ENCODE peak calls at places on chromosomes 5 and 9, in nine cellular contexts. One of them, this sample, is unnamed.

GRCh38 chr9:6973762-6974161 is 216.0 kb downstream of the KDM4C start:
- DNase-seq in endothelial cell: no peak
- DNase-seq in esophagus squamous epithelium: no peak
- DNase-seq in AG10803: no peak
- DNase-seq in IMR-90: peak
- DNase-seq in mesothelial cell of epicardium: no peak
- DNase-seq in left lung: no peak
- DNase-seq in foreskin fibroblast: peak
- DNase-seq in fibroblast of mammary gland: peak
- DNase-seq in this sample: no peak

GRCh38 chr9:132369421-132369820 is 14.6 kb upstream of the SETX start:
- DNase-seq in endothelial cell: no peak
- DNase-seq in esophagus squamous epithelium: no peak
- DNase-seq in AG10803: no peak
- DNase-seq in IMR-90: no peak
- DNase-seq in mesothelial cell of epicardium: no peak
- DNase-seq in left lung: no peak
- DNase-seq in foreskin fibroblast: no peak
- DNase-seq in fibroblast of mammary gland: no peak
- DNase-seq in this sample: no peak

GRCh38 chr5:20368581-20368980 is 380.6 kb upstream of the CDH18 start:
- DNase-seq in endothelial cell: no peak
- DNase-seq in esophagus squamous epithelium: no peak
- DNase-seq in AG10803: no peak
- DNase-seq in IMR-90: no peak
- DNase-seq in mesothelial cell of epicardium: no peak
- DNase-seq in left lung: no peak
- DNase-seq in foreskin fibroblast: no peak
- DNase-seq in fibroblast of mammary gland: no peak
- DNase-seq in this sample: no peak

GRCh38 chr9:114930063-114930812 is at the start of gene TNFSF8:
- DNase-seq in endothelial cell: no peak
- DNase-seq in esophagus squamous epithelium: no peak
- DNase-seq in AG10803: no peak
- DNase-seq in IMR-90: no peak
- DNase-seq in mesothelial cell of epicardium: no peak
- DNase-seq in left lung: peak
- DNase-seq in foreskin fibroblast: no peak
- DNase-seq in fibroblast of mammary gland: no peak
- DNase-seq in this sample: no peak

GRCh38 chr5:134458676-134459403 is 47.2 kb upstream of the CDKN2AIPNL start:
- DNase-seq in endothelial cell: no peak
- DNase-seq in esophagus squamous epithelium: no peak
- DNase-seq in AG10803: no peak
- DNase-seq in IMR-90: no peak
- DNase-seq in mesothelial cell of epicardium: no peak
- DNase-seq in left lung: no peak
- DNase-seq in foreskin fibroblast: no peak
- DNase-seq in fibroblast of mammary gland: no peak
- DNase-seq in this sample: no peak

GRCh38 chr9:89213481-89213880 is 34.9 kb upstream of the SHC3 start:
- DNase-seq in endothelial cell: no peak
- DNase-seq in esophagus squamous epithelium: no peak
- DNase-seq in AG10803: no peak
- DNase-seq in IMR-90: no peak
- DNase-seq in mesothelial cell of epicardium: no peak
- DNase-seq in left lung: no peak
- DNase-seq in foreskin fibroblast: no peak
- DNase-seq in fibroblast of mammary gland: no peak
- DNase-seq in this sample: no peak

GRCh38 chr5:54743997-54744788 is 226.6 kb downstream of the SNX18 start:
- DNase-seq in endothelial cell: no peak
- DNase-seq in esophagus squamous epithelium: peak
- DNase-seq in AG10803: peak
- DNase-seq in IMR-90: peak
- DNase-seq in mesothelial cell of epicardium: no peak
- DNase-seq in left lung: peak
- DNase-seq in foreskin fibroblast: peak
- DNase-seq in fibroblast of mammary gland: peak
- DNase-seq in this sample: peak

GRCh38 chr9:119114681-119115080 is 254.6 kb downstream of the BRINP1 start:
- DNase-seq in endothelial cell: no peak
- DNase-seq in esophagus squamous epithelium: no peak
- DNase-seq in AG10803: no peak
- DNase-seq in IMR-90: no peak
- DNase-seq in mesothelial cell of epicardium: no peak
- DNase-seq in left lung: no peak
- DNase-seq in foreskin fibroblast: no peak
- DNase-seq in fibroblast of mammary gland: no peak
- DNase-seq in this sample: no peak

GRCh38 chr5:11851402-11851801 is 52.8 kb downstream of the CTNND2 start:
- DNase-seq in endothelial cell: no peak
- DNase-seq in esophagus squamous epithelium: no peak
- DNase-seq in AG10803: no peak
- DNase-seq in IMR-90: no peak
- DNase-seq in mesothelial cell of epicardium: no peak
- DNase-seq in left lung: no peak
- DNase-seq in foreskin fibroblast: no peak
- DNase-seq in fibroblast of mammary gland: peak
- DNase-seq in this sample: no peak

GRCh38 chr5:130724658-130725057 is 440.4 kb downstream of the HINT1 start:
- DNase-seq in endothelial cell: no peak
- DNase-seq in esophagus squamous epithelium: no peak
- DNase-seq in AG10803: no peak
- DNase-seq in IMR-90: no peak
- DNase-seq in mesothelial cell of epicardium: no peak
- DNase-seq in left lung: no peak
- DNase-seq in foreskin fibroblast: no peak
- DNase-seq in fibroblast of mammary gland: no peak
- DNase-seq in this sample: no peak

GRCh38 chr5:130715541-130715940 is 449.5 kb downstream of the HINT1 start:
- DNase-seq in endothelial cell: no peak
- DNase-seq in esophagus squamous epithelium: no peak
- DNase-seq in AG10803: no peak
- DNase-seq in IMR-90: no peak
- DNase-seq in mesothelial cell of epicardium: no peak
- DNase-seq in left lung: no peak
- DNase-seq in foreskin fibroblast: peak
- DNase-seq in fibroblast of mammary gland: peak
- DNase-seq in this sample: no peak

DNA sequence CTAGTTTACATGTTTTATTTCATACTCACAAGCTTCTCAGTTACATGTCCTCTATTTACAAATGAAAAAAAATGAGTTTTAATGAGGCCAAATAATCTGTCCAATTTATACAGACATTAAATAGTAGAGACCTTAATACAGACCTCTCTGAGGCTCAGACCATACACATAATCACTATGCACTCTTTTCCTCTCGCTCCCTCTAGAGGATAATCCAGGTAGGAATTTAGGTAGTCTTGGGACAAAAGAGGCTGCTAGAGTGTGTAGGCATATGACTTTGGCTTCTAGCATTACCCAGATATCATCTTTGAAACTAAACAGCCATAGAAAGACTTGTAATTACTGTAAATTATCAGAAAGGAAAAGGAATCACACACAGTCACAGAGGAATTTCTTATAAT is 444.7 kb downstream of the HINT1 start:
- DNase-seq in endothelial cell: no peak
- DNase-seq in esophagus squamous epithelium: no peak
- DNase-seq in AG10803: peak
- DNase-seq in IMR-90: no peak
- DNase-seq in mesothelial cell of epicardium: no peak
- DNase-seq in left lung: no peak
- DNase-seq in foreskin fibroblast: peak
- DNase-seq in fibroblast of mammary gland: peak
- DNase-seq in this sample: peak
- TF ChIP-seq CTCF in endothelial cell: peak
- TF ChIP-seq CTCF in esophagus squamous epithelium: peak
- TF ChIP-seq CTCF in AG10803: peak
- TF ChIP-seq CTCF in IMR-90: no peak
- TF ChIP-seq CTCF in mesothelial cell of epicardium: no peak
- TF ChIP-seq CTCF in left lung: peak
- TF ChIP-seq CTCF in foreskin fibroblast: peak
- TF ChIP-seq CTCF in fibroblast of mammary gland: peak
- TF ChIP-seq CTCF in this sample: peak

DNA sequence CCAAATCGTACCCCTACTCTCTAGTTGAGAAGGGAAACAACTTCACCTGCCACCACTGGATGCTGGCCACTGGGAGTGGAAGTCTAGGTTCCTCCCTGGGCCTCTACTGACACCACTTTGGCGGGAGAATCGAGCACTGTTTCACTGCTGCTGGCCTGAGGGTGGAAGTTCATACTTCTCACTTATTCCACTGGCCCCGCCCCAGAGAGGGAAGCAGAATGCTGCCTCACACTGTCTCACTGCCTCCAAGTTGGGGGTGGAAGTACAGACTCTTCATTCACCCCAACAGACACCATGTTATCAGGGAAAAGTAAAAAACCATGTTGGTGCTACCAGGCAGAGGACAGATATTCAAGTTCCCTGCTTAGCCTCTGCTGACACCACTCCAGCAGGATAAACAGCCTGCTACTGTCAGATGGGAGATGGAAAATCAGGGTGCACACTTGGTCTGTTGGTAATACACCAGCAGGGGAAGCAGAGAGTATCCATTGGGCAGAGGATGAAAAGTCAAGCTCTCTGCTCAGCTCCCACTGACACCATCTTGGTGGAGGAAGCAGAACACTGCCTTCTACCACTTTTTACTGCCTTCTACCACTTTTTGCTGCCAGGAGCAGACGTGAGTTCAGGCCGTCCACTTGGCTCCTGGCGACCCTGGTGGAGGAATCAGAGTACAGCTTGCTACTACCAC is 159.4 kb downstream of the SIL1 start:
- DNase-seq in endothelial cell: no peak
- DNase-seq in esophagus squamous epithelium: no peak
- DNase-seq in AG10803: no peak
- DNase-seq in IMR-90: no peak
- DNase-seq in mesothelial cell of epicardium: no peak
- DNase-seq in left lung: no peak
- DNase-seq in foreskin fibroblast: no peak
- DNase-seq in fibroblast of mammary gland: no peak
- DNase-seq in this sample: no peak
- TF ChIP-seq CTCF in endothelial cell: no peak
- TF ChIP-seq CTCF in esophagus squamous epithelium: no peak
- TF ChIP-seq CTCF in AG10803: no peak
- TF ChIP-seq CTCF in IMR-90: no peak
- TF ChIP-seq CTCF in mesothelial cell of epicardium: no peak
- TF ChIP-seq CTCF in left lung: no peak
- TF ChIP-seq CTCF in foreskin fibroblast: no peak
- TF ChIP-seq CTCF in fibroblast of mammary gland: peak
- TF ChIP-seq CTCF in this sample: no peak

DNA sequence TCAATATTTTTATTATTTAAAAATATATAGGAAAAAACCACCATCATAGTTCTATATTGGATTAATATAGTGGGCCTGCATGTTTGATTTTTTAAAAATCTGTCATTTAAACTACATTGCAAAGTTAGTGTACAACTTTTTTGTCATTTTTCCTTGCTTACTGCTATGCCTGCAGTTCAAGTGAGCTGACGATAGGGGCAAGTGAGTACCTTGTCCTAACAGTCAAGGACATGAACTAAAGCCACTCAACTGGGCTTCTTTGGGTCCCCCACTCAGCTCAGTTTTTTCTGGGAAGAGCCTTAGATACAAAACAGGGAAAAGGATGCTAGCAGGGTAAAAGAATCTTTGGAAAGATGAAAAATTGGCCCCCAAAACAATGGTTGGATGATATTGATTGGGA is 269.9 kb downstream of the MAN2A1 start:
- DNase-seq in endothelial cell: no peak
- DNase-seq in esophagus squamous epithelium: no peak
- DNase-seq in AG10803: no peak
- DNase-seq in IMR-90: no peak
- DNase-seq in mesothelial cell of epicardium: no peak
- DNase-seq in left lung: no peak
- DNase-seq in foreskin fibroblast: no peak
- DNase-seq in fibroblast of mammary gland: no peak
- DNase-seq in this sample: no peak
- TF ChIP-seq CTCF in endothelial cell: peak
- TF ChIP-seq CTCF in esophagus squamous epithelium: no peak
- TF ChIP-seq CTCF in AG10803: no peak
- TF ChIP-seq CTCF in IMR-90: no peak
- TF ChIP-seq CTCF in mesothelial cell of epicardium: no peak
- TF ChIP-seq CTCF in left lung: no peak
- TF ChIP-seq CTCF in foreskin fibroblast: no peak
- TF ChIP-seq CTCF in fibroblast of mammary gland: peak
- TF ChIP-seq CTCF in this sample: peak

DNA sequence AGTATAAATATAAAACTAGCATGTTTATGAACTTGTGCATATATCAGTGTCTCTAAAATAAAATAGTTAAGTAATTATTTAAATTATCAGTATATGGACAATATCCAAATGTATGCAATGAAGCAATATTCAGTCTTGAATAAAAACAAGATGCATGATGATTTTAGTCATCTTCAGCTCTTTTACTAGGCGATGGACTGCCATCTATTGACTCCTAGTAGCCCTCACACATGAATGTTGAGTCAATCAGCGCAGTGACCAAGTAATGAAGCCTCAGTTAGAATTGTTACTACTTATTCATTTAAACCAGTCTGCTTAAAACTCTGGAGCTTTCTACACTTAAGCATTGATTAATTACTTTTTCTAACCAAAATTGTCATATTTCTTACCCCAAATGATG is 92.9 kb upstream of the GRHPR start:
- DNase-seq in endothelial cell: no peak
- DNase-seq in esophagus squamous epithelium: no peak
- DNase-seq in AG10803: peak
- DNase-seq in IMR-90: peak
- DNase-seq in mesothelial cell of epicardium: no peak
- DNase-seq in left lung: no peak
- DNase-seq in foreskin fibroblast: peak
- DNase-seq in fibroblast of mammary gland: peak
- DNase-seq in this sample: no peak
- TF ChIP-seq CTCF in endothelial cell: no peak
- TF ChIP-seq CTCF in esophagus squamous epithelium: no peak
- TF ChIP-seq CTCF in AG10803: peak
- TF ChIP-seq CTCF in IMR-90: peak
- TF ChIP-seq CTCF in mesothelial cell of epicardium: no peak
- TF ChIP-seq CTCF in left lung: no peak
- TF ChIP-seq CTCF in foreskin fibroblast: peak
- TF ChIP-seq CTCF in fibroblast of mammary gland: peak
- TF ChIP-seq CTCF in this sample: peak

DNA sequence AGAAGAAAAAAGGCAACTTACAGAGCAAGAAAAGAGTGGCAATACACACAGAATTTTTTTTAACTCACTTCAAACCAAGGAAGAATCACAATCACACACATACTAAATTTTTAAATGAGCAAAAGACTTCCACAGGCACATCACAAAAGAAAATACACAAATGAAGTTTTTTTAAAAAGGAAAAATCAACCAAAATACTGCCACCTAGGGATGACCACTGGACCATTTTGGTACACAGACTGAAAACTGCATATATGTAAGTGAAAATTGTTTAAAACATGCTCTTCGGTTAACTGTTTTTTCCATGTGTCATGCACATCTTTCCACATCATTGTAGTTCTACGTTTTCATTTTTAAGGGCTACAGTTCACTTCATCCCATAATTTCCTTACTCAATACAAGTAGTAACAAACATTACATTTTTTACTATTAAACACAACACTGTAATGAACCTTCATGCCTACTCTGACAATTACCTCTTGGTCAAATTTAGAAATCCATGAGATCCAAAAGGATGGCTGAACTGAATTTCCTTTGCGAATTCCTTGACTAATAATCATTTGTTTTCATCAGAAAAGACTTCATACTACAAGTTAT is 79.0 kb downstream of the FBXW11 start:
- DNase-seq in endothelial cell: no peak
- DNase-seq in esophagus squamous epithelium: no peak
- DNase-seq in AG10803: no peak
- DNase-seq in IMR-90: peak
- DNase-seq in mesothelial cell of epicardium: no peak
- DNase-seq in left lung: no peak
- DNase-seq in foreskin fibroblast: peak
- DNase-seq in fibroblast of mammary gland: peak
- DNase-seq in this sample: no peak
- TF ChIP-seq CTCF in endothelial cell: peak
- TF ChIP-seq CTCF in esophagus squamous epithelium: no peak
- TF ChIP-seq CTCF in AG10803: peak
- TF ChIP-seq CTCF in IMR-90: peak
- TF ChIP-seq CTCF in mesothelial cell of epicardium: peak
- TF ChIP-seq CTCF in left lung: peak
- TF ChIP-seq CTCF in foreskin fibroblast: peak
- TF ChIP-seq CTCF in fibroblast of mammary gland: peak
- TF ChIP-seq CTCF in this sample: peak

This sample was measured in AG09309.